ENCODE peak calls at places on chromosome 7, in six cellular contexts. T is RWPE1, C is endothelial cell, H is brain microvascular endothelial cell, W is choroid plexus epithelial cell, Y is DMS 273 treated with DMSO at 0.1 percent for 48 hours. N is an unnamed sample.
A peak's percentile ranks its signal among the peaks of the same experiment; 100 is the strongest.

GRCh38 chr7:30276203-30276900 is 8.0 kb upstream of the ZNRF2 start:
- DNase-seq in T (peak; percentile 46), C (peak; percentile 51), H (peak; percentile 53), W (peak; percentile 85), Y (peak; percentile 71), N (peak; percentile 77)

GRCh38 chr7:47509571-47509970 is 72.3 kb downstream of the TNS3 start:
- DNase-seq in T (no peak), C (no peak), H (no peak), W (no peak), Y (no peak), N (no peak)

GRCh38 chr7:24842449-24843241 is 85.4 kb upstream of the GSDME start:
- DNase-seq in T (no peak), C (no peak), H (no peak), W (peak; percentile 30), Y (no peak), N (peak; percentile 68)

GRCh38 chr7:102993532-102994029 is 80.8 kb downstream of the LRRC17 start:
- DNase-seq in T (no peak), C (no peak), H (no peak), W (peak; percentile 88), Y (peak; percentile 84), N (no peak)

GRCh38 chr7:158011941-158012340 is 575.7 kb downstream of the PTPRN2 start:
- DNase-seq in T (no peak), C (no peak), H (no peak), W (no peak), Y (no peak), N (no peak)

GRCh38 chr7:135980665-135981180 is 3.6 kb upstream of the MTPN start:
- DNase-seq in T (no peak), C (no peak), H (peak; percentile 39), W (peak; percentile 54), Y (no peak), N (peak; percentile 94)

GRCh38 chr7:98774893-98775292 is 94.9 kb downstream of the TMEM130 start:
- DNase-seq in T (no peak), C (no peak), H (no peak), W (no peak), Y (no peak), N (no peak)

GRCh38 chr7:23072043-23072442 is 33.5 kb upstream of the KLHL7 start:
- DNase-seq in T (no peak), C (no peak), H (no peak), W (peak; percentile 49), Y (no peak), N (no peak)

GRCh38 chr7:127347567-127348246 is 44.8 kb downstream of the ZNF800 start:
- DNase-seq in T (peak; percentile 59), C (peak; percentile 87), H (peak; percentile 42), W (peak; percentile 68), Y (peak; percentile 43), N (peak; percentile 76)